ENCODE peak calls at places on chromosomes 5 and 9, in seven cellular contexts. V is WERI-Rb-1; M is fibroblast of lung; R is cardiac muscle cell; D is CD8-positive, alpha-beta T cell; K is body of pancreas; B is pancreas. N is an unnamed sample.

GRCh38 chr5:66742083-66742895 is 146.1 kb downstream of the MAST4 start:
- DNase-seq in B (peak; percentile 40), D (no peak), M (peak; percentile 21), V (peak; percentile 23), R (no peak), K (peak; percentile 44), N (no peak)

GRCh38 chr5:62592558-62592957 is 13.9 kb downstream of the LRRC70 start:
- DNase-seq in R (no peak), B (no peak), V (no peak), M (no peak), D (no peak), K (no peak), N (no peak)

GRCh38 chr5:88388476-88389170 is 120.0 kb upstream of the TMEM161B start:
- DNase-seq in D (no peak), R (no peak), B (no peak), M (no peak), K (no peak), V (no peak), N (no peak)

GRCh38 chr5:962386-962785 is 46.2 kb upstream of the NKD2 start:
- DNase-seq in B (no peak), M (no peak), K (no peak), V (no peak), R (no peak), D (no peak), N (no peak)

GRCh38 chr5:16467363-16468219 is 2.0 kb upstream of the ZNF622 start:
- DNase-seq in V (no peak), R (peak; percentile 30), K (no peak), B (no peak), D (no peak), M (peak; percentile 38), N (no peak)

GRCh38 chr9:81526587-81526986 is 162.8 kb downstream of the TLE1 start:
- DNase-seq in B (no peak), R (peak; percentile 73), V (no peak), K (no peak), M (peak; percentile 80), D (no peak), N (no peak)

GRCh38 chr9:36881316-36882116 is 152.6 kb downstream of the PAX5 start:
- DNase-seq in M (no peak), V (peak; percentile 53), R (no peak), K (no peak), B (no peak), D (no peak), N (no peak)

GRCh38 chr5:53339962-53340540 is 140.4 kb upstream of the FST start:
- DNase-seq in K (no peak), B (no peak), D (no peak), M (peak; percentile 34), V (no peak), R (no peak), N (no peak)

GRCh38 chr5:167851416-167851815 is 440.0 kb upstream of the WWC1 start:
- DNase-seq in M (no peak), D (no peak), B (no peak), R (peak; percentile 33), V (no peak), K (no peak), N (no peak)

GRCh38 chr9:88747768-88748167 is 212.8 kb downstream of the NXNL2 start:
- DNase-seq in R (peak; percentile 93), K (no peak), D (no peak), B (no peak), M (peak; percentile 94), V (no peak), N (no peak)

GRCh38 chr9:33946779-33947535 is 101.7 kb downstream of the UBAP2 start:
- DNase-seq in D (no peak), B (no peak), R (peak; percentile 94), V (no peak), K (no peak), M (peak; percentile 96), N (no peak)

GRCh38 chr5:81751836-81752643 is 1.1 kb upstream of the SSBP2 start:
- DNase-seq in V (peak; percentile 34), D (peak; percentile 20), K (no peak), M (peak; percentile 21), B (no peak), R (peak; percentile 21), N (peak; percentile 37)

GRCh38 chr5:118440496-118440895 is 547.9 kb downstream of the DTWD2 start:
- DNase-seq in R (no peak), B (no peak), K (no peak), M (no peak), D (no peak), V (no peak), N (no peak)

GRCh38 chr5:107403561-107403960 is 267.2 kb downstream of the EFNA5 start:
- DNase-seq in K (no peak), B (no peak), M (no peak), D (no peak), R (no peak), V (no peak), N (no peak)

GRCh38 chr5:142611154-142611553 is 74.7 kb downstream of the FGF1 start:
- DNase-seq in K (peak; percentile 76), R (peak; percentile 77), B (peak; percentile 78), D (peak; percentile 60), V (peak; percentile 78), M (peak; percentile 71), N (peak; percentile 76)

GRCh38 chr5:128782446-128782845 is 182.8 kb upstream of the SLC27A6 start:
- DNase-seq in R (peak; percentile 92), D (no peak), M (peak; percentile 93), B (peak; percentile 63), V (no peak), K (peak; percentile 84), N (peak; percentile 46)

GRCh38 chr9:1267141-1267570 is 217.0 kb downstream of the DMRT2 start:
- DNase-seq in R (no peak), M (no peak), V (no peak), B (no peak), K (no peak), D (no peak), N (no peak)

GRCh38 chr9:134445000-134445399 is 118.7 kb downstream of the RXRA start:
- DNase-seq in M (no peak), K (no peak), D (no peak), B (no peak), R (no peak), V (no peak), N (no peak)

GRCh38 chr5:106312360-106312759 is 1358.4 kb downstream of the EFNA5 start:
- DNase-seq in D (no peak), B (no peak), K (no peak), V (no peak), M (no peak), R (peak; percentile 5), N (no peak)

GRCh38 chr5:89277791-89278190 is 394.8 kb upstream of the MEF2C start:
- DNase-seq in K (no peak), D (no peak), V (no peak), M (peak; percentile 33), B (no peak), R (no peak), N (no peak)

GRCh38 chr5:140174014-140174413 is 974 bp upstream of the CYSTM1 start:
- DNase-seq in V (no peak), M (no peak), K (no peak), D (no peak), R (no peak), B (no peak), N (no peak)

GRCh38 chr5:72065751-72066255 is 41.5 kb upstream of the MAP1B start:
- DNase-seq in B (no peak), D (no peak), R (peak; percentile 47), M (peak; percentile 12), V (peak; percentile 99), K (no peak), N (no peak)

GRCh38 chr9:109627042-109627441 is 128.9 kb upstream of the PTPN3 start:
- DNase-seq in B (no peak), R (no peak), M (no peak), V (no peak), D (no peak), K (no peak), N (no peak)

GRCh38 chr5:9149988-9150387 is 395.9 kb downstream of the SEMA5A start:
- DNase-seq in D (no peak), R (no peak), K (no peak), M (peak; percentile 61), V (no peak), B (no peak), N (no peak)

GRCh38 chr5:6158974-6159863 is 219.1 kb downstream of the MED10 start:
- DNase-seq in V (no peak), B (no peak), M (peak; percentile 11), K (no peak), R (peak; percentile 69), D (no peak), N (no peak)

GRCh38 chr5:77632526-77633268 is 5.8 kb downstream of the OTP start:
- DNase-seq in K (no peak), M (no peak), D (no peak), B (no peak), R (no peak), V (no peak), N (no peak)

GRCh38 chr5:135394095-135394494 is 4.9 kb downstream of the MACROH2A1 start:
- DNase-seq in B (no peak), V (no peak), D (no peak), R (no peak), K (no peak), M (no peak), N (no peak)

GRCh38 chr5:84564311-84564710 is 179.6 kb upstream of the EDIL3 start:
- DNase-seq in B (no peak), M (peak; percentile 57), D (no peak), V (no peak), R (peak; percentile 1), K (no peak), N (no peak)
- H3K27ac ChIP-seq in B (no peak overlapping the region), M (no peak overlapping the region), D (no peak overlapping the region), V (no peak overlapping the region), R (no peak overlapping the region), K (no peak overlapping the region), N (peak overlapping the region; percentile 98)

GRCh38 chr9:95092321-95093072 is 225.0 kb downstream of the FANCC start:
- DNase-seq in B (no peak), D (no peak), V (peak; percentile 54), R (peak; percentile 62), K (peak; percentile 45), M (peak; percentile 84), N (no peak)
- H3K4me3 ChIP-seq in B (no peak overlapping the region), D (no peak overlapping the region), V (no peak overlapping the region), R (no peak overlapping the region), K (no peak overlapping the region), M (no peak overlapping the region), N (no peak overlapping the region)

DNA sequence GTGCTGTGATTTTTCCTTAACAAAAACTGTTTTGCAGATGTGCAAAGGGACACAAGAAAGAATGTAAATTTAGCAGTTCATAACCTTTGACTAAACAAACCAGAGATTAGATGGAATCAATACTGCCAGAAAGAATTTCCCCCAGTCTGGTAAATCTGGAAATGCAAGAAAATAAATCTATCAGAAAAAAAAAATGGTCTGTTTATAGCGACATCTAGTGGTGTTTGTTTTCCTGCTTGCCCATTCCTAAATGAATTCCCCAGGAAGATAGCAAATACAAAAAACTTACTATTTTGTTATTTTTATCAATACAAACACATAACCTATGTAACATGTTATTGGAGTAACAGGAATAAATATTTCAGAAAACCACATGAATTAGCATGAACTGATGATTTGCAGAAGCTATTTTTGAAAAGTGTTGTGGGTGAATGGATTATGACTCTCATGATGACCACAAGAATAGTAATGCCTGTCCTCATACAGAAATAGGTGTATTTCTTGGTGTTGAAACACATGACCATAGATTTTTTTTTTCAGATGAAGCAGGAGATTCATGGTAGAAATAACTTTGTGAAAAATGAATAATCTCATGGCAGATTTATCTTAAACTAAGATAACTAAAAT is 1703.8 kb downstream of the MAT2B start:
- DNase-seq in V (no peak), D (no peak), B (no peak), R (peak; percentile 47), M (peak; percentile 71), K (no peak), N (no peak)
- TF ChIP-seq CTCF in V (peak; percentile 31), D (peak; percentile 36), B (peak; percentile 64), R (peak; percentile 70), M (peak; percentile 55), K (peak; percentile 62), N (peak; percentile 68)

GRCh38 chr5:131355972-131356528 is 92.2 kb downstream of the CDC42SE2 start:
- DNase-seq in V (no peak), K (no peak), D (no peak), M (peak; percentile 37), B (no peak), R (peak; percentile 44), N (no peak)
- H3K27ac ChIP-seq in V (no peak overlapping the region), K (no peak overlapping the region), D (no peak overlapping the region), M (no peak overlapping the region), B (no peak overlapping the region), R (no peak overlapping the region), N (no peak overlapping the region)

N was measured in dorsolateral prefrontal cortex.